ENCODE peak calls at places on chromosomes 2 and 18, in six cellular contexts. F, D, C, G, Z and W are unnamed samples.

GRCh38 chr18:66867653-66868052 is 263.8 kb upstream of the CDH19 start:
- DNase-seq in Z (no peak), F (no peak), D (no peak), G (no peak), C (no peak), W (no peak)

GRCh38 chr2:74708883-74709282 is 54.8 kb downstream of the SEMA4F start:
- DNase-seq in C (no peak), D (no peak), Z (peak; percentile 62), F (no peak), G (no peak), W (no peak)

GRCh38 chr2:20227894-20228505 is 3.1 kb upstream of the SDC1 start:
- DNase-seq in C (no peak), F (no peak), Z (no peak), D (no peak), G (no peak), W (no peak)

GRCh38 chr2:236194786-236195185 is 26.6 kb upstream of the GBX2 start:
- DNase-seq in Z (no peak), G (no peak), C (no peak), F (no peak), D (no peak), W (no peak)

GRCh38 chr2:5672749-5673147 is 19.4 kb upstream of the SOX11 start:
- DNase-seq in G (no peak), Z (no peak), F (no peak), C (no peak), D (no peak), W (no peak)

GRCh38 chr2:49162151-49162550 is 7.8 kb upstream of the FSHR start:
- DNase-seq in G (no peak), D (no peak), F (peak; percentile 36), Z (no peak), C (no peak), W (no peak)

GRCh38 chr2:70977605-70978205 is 725 bp upstream of the ANKRD53 start:
- DNase-seq in C (no peak), F (no peak), Z (peak; percentile 25), G (peak; percentile 20), D (no peak), W (no peak)

GRCh38 chr18:6482198-6482977 is 67.7 kb upstream of the L3MBTL4 start:
- DNase-seq in F (peak; percentile 87), C (peak; percentile 31), Z (peak; percentile 14), G (peak; percentile 25), D (peak; percentile 22), W (peak; percentile 58)

GRCh38 chr2:60413819-60414178 is 139.7 kb downstream of the BCL11A start:
- DNase-seq in F (no peak), D (no peak), Z (no peak), G (no peak), C (no peak), W (no peak)

GRCh38 chr2:74066491-74067203 is 81.1 kb downstream of the BOLA3 start:
- DNase-seq in F (peak; percentile 14), C (no peak), Z (no peak), G (no peak), D (no peak), W (no peak)

GRCh38 chr18:23135679-23136325 is 517 bp downstream of the CABLES1 start:
- DNase-seq in D (peak; percentile 55), G (peak; percentile 33), Z (no peak), F (peak; percentile 18), C (peak; percentile 53), W (peak; percentile 30)

GRCh38 chr18:961644-962355 is 57.1 kb downstream of the ADCYAP1 start:
- DNase-seq in G (peak; percentile 24), C (peak; percentile 22), F (peak; percentile 73), D (no peak), Z (no peak), W (peak; percentile 15)

GRCh38 chr2:28994679-28995078 is 13.6 kb downstream of the TOGARAM2 start:
- DNase-seq in G (no peak), Z (no peak), F (no peak), C (no peak), D (no peak), W (no peak)

GRCh38 chr2:230414302-230414701 is 1.7 kb upstream of the SP100 start:
- DNase-seq in Z (no peak), G (no peak), D (no peak), C (no peak), F (no peak), W (no peak)

GRCh38 chr2:71618327-71619113 is 165.2 kb downstream of the DYSF start:
- DNase-seq in Z (no peak), F (no peak), C (no peak), G (peak; percentile 12), D (no peak), W (no peak)